ENCODE peak calls at places on chromosomes 12 and 14, in four cellular contexts. One of them, this sample, is unnamed.

GRCh38 chr14:65346895-65347294 is 65.6 kb upstream of the FUT8 start:
- DNase-seq in PC-9: no peak
- DNase-seq in H9: no peak
- DNase-seq in left lung: peak; percentile 57
- DNase-seq in this sample: no peak

GRCh38 chr12:116060765-116061164 is 216.7 kb downstream of the MED13L start:
- DNase-seq in PC-9: no peak
- DNase-seq in H9: no peak
- DNase-seq in left lung: no peak
- DNase-seq in this sample: no peak

GRCh38 chr12:54415223-54415929 is 3.7 kb downstream of the ITGA5 start:
- DNase-seq in PC-9: no peak
- DNase-seq in H9: no peak
- DNase-seq in left lung: no peak
- DNase-seq in this sample: no peak

GRCh38 chr12:88310069-88310468 is 168.0 kb downstream of the TMTC3 start:
- DNase-seq in PC-9: no peak
- DNase-seq in H9: no peak
- DNase-seq in left lung: no peak
- DNase-seq in this sample: peak; percentile 60

GRCh38 chr14:23930742-23931141 is 22.8 kb upstream of the DHRS4 start:
- DNase-seq in PC-9: no peak
- DNase-seq in H9: no peak
- DNase-seq in left lung: no peak
- DNase-seq in this sample: no peak

GRCh38 chr12:129215436-129216025 is 362.3 kb downstream of the GLT1D1 start:
- DNase-seq in PC-9: no peak
- DNase-seq in H9: no peak
- DNase-seq in left lung: no peak
- DNase-seq in this sample: no peak

GRCh38 chr12:32586390-32586789 is 92.7 kb upstream of the DNM1L start:
- DNase-seq in PC-9: no peak
- DNase-seq in H9: no peak
- DNase-seq in left lung: no peak
- DNase-seq in this sample: peak; percentile 66

GRCh38 chr12:67042697-67043131 is 226.4 kb upstream of the CAND1 start:
- DNase-seq in PC-9: peak; percentile 11
- DNase-seq in H9: peak; percentile 68
- DNase-seq in left lung: no peak
- DNase-seq in this sample: peak; percentile 52

GRCh38 chr14:67999693-68000384 is 180.3 kb downstream of the RAD51B start:
- DNase-seq in PC-9: no peak
- DNase-seq in H9: no peak
- DNase-seq in left lung: no peak
- DNase-seq in this sample: peak; percentile 47

GRCh38 chr12:67988600-67988999 is 647 bp upstream of the IFNG-AS1 start:
- DNase-seq in PC-9: no peak
- DNase-seq in H9: no peak
- DNase-seq in left lung: no peak
- DNase-seq in this sample: no peak

GRCh38 chr12:111792155-111792876 is 25.6 kb downstream of the ALDH2 start:
- DNase-seq in PC-9: no peak
- DNase-seq in H9: peak; percentile 52
- DNase-seq in left lung: no peak
- DNase-seq in this sample: no peak

GRCh38 chr14:63547798-63548335 is 4.7 kb upstream of the PPP2R5E start:
- DNase-seq in PC-9: no peak
- DNase-seq in H9: no peak
- DNase-seq in left lung: no peak
- DNase-seq in this sample: no peak

GRCh38 chr14:80047761-80048160 is 163.5 kb downstream of the DIO2 start:
- DNase-seq in PC-9: no peak
- DNase-seq in H9: no peak
- DNase-seq in left lung: no peak
- DNase-seq in this sample: no peak

GRCh38 chr14:35534130-35534883 is at the start of gene INSM2:
- DNase-seq in PC-9: no peak
- DNase-seq in H9: no peak
- DNase-seq in left lung: no peak
- DNase-seq in this sample: no peak

GRCh38 chr14:67900188-67900587 is 80.6 kb downstream of the RAD51B start:
- DNase-seq in PC-9: no peak
- DNase-seq in H9: no peak
- DNase-seq in left lung: no peak
- DNase-seq in this sample: no peak

GRCh38 chr12:34124608-34125007 is 102.3 kb downstream of the ALG10 start:
- DNase-seq in PC-9: no peak
- DNase-seq in H9: no peak
- DNase-seq in left lung: no peak
- DNase-seq in this sample: no peak

GRCh38 chr12:24996820-24997219 is 47.9 kb upstream of the BCAT1 start:
- DNase-seq in PC-9: no peak
- DNase-seq in H9: no peak
- DNase-seq in left lung: no peak
- DNase-seq in this sample: no peak

DNA sequence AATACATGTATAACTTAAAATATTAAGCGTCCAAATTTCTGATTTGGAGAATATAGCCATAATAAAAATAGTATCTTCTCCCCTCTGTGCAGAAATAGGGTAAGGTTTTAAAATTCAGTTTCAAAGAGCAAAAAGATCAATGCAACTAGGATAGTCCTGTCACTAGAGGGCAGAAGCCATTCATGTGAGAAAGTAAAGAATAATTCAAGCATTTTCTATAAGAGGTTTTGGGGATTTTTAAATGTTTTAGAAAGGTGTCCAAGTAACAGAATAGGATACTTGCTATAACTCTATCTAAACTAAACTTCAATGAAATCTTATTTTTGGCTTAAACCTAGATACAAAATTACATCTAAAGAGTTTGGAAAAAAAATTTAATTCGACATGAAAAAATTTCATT is 50.3 kb downstream of the ADAMTS20 start:
- DNase-seq in PC-9: no peak
- DNase-seq in H9: no peak
- DNase-seq in left lung: no peak
- DNase-seq in this sample: no peak
- TF ChIP-seq CTCF in PC-9: peak; percentile 69
- TF ChIP-seq CTCF in H9: peak; percentile 73
- TF ChIP-seq CTCF in left lung: peak; percentile 9
- TF ChIP-seq CTCF in this sample: peak; percentile 71

DNA sequence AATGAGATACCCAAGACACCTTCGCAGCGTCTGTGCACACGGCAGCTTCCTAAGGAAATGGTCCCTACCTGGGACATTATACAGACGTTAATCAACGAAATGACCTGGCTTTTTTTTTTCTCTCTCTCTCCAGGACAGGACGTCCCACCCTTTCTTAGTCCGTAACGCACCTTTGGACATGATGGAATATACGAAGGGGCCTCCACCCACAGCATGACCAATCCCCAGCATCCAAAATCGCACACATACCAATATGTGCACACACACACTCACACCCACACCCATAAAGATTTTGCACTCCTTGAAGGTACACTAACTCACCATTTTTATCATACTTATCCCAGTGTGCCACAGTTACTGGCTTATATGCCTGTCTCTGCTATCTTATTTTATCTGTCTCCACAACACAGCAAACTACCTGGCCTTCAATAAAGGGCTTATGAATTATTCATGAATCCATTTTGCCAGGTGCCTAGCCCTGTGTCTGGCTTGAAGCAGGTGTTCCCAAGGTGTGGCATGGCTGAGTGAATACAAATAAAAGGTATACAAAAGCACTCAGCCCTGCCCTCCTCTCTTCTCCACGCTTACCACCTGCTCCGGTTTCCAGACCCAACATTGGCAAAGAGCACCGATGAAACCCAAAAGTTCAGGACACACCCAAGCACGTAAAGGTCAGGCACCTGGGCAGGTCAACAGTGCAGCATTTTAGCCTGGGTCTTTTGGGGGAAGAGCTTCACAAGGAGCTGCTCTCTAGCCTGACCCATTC is 2.2 kb downstream of the SCNN1A start:
- DNase-seq in PC-9: peak; percentile 46
- DNase-seq in H9: no peak
- DNase-seq in left lung: peak; percentile 37
- DNase-seq in this sample: no peak
- H3K4me1 ChIP-seq in PC-9: peaks cover 64% of the 10 kb centered on the region
- H3K4me1 ChIP-seq in H9: peaks cover 22% of the 10 kb centered on the region
- H3K4me1 ChIP-seq in left lung: peaks cover 38% of the 10 kb centered on the region
- H3K4me1 ChIP-seq in this sample: peaks cover 40% of the 10 kb centered on the region

GRCh38 chr12:14810953-14811483 is 3.0 kb downstream of the SMCO3 start:
- DNase-seq in PC-9: peak; percentile 63
- DNase-seq in H9: peak; percentile 47
- DNase-seq in left lung: no peak
- DNase-seq in this sample: peak; percentile 27
- TF ChIP-seq CTCF in PC-9: peak; percentile 66
- TF ChIP-seq CTCF in H9: peak; percentile 69
- TF ChIP-seq CTCF in left lung: no peak
- TF ChIP-seq CTCF in this sample: peak; percentile 76

DNA sequence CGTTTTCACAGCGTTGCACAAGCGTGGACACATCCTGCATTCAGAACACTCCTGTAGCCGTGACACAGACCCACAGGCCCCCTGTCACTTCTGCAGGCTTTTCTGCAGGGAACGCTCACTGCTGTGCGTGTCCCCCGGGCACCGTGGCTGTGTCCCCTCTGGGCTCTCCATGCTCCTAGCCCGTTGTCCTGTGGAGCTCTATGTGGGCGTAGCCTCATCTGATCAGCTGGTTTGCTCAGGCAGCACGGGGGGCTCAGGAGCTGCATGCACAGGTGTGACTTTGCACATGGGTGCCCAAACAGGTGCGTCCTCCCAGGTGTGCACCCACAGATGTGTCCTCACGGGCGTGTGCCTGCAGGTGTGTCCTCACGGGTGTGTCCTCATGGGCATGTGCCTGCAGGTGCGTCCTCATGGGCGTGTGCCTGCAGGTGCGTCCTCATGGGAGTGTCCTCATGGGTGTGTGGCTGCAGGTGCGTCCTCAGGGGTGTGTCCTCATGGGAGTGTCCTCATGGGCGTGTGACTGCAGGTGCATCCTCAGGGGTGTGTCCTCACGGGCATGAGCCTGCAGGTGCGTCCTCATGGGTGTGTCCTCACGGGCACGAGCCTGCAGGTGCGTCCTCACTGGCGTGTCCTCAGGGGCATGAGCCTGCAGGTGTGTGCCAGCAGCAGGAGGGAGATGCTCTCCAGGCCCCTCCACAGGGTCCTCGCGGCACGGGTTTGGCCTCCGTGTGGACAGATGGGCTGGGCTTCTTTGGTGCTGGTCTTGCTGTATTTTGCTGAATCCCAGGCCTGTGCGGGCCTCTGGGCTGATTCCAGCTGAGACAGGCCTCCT is 17.5 kb downstream of the MTA1 start:
- DNase-seq in PC-9: no peak
- DNase-seq in H9: no peak
- DNase-seq in left lung: no peak
- DNase-seq in this sample: peak; percentile 42
- H3K4me1 ChIP-seq in PC-9: no peaks in the 10 kb centered on the region
- H3K4me1 ChIP-seq in H9: no peaks in the 10 kb centered on the region
- H3K4me1 ChIP-seq in left lung: no peaks in the 10 kb centered on the region
- H3K4me1 ChIP-seq in this sample: no peaks in the 10 kb centered on the region

GRCh38 chr12:56417739-56418138 is 31.5 kb downstream of the TIMELESS start:
- DNase-seq in PC-9: no peak
- DNase-seq in H9: no peak
- DNase-seq in left lung: no peak
- DNase-seq in this sample: no peak
- TF ChIP-seq CTCF in PC-9: no peak
- TF ChIP-seq CTCF in H9: no peak
- TF ChIP-seq CTCF in left lung: no peak
- TF ChIP-seq CTCF in this sample: no peak

DNA sequence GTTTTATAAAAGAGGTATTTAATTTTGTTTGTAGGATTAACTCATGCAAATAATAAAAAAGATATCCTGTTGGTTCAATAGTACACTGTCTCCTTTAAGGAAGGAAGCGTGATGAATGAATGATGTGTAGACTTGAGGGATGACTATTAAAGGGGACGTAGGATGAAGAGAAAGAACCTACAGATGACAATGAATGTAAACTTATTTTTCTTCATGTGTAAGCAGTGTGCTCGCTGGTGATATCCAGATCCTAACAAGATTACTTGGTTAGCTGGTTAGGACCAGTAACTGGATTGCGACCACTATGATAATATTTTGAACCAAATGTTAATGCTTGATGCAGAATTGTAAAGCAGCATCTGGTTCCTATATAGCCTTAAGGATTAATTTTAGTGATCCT is 2.6 kb downstream of the ARF6 start:
- DNase-seq in PC-9: no peak
- DNase-seq in H9: no peak
- DNase-seq in left lung: no peak
- DNase-seq in this sample: no peak
- H3K4me1 ChIP-seq in PC-9: peaks cover 39% of the 10 kb centered on the region
- H3K4me1 ChIP-seq in H9: no peaks in the 10 kb centered on the region
- H3K4me1 ChIP-seq in left lung: peaks cover 24% of the 10 kb centered on the region
- H3K4me1 ChIP-seq in this sample: peaks cover 30% of the 10 kb centered on the region

DNA sequence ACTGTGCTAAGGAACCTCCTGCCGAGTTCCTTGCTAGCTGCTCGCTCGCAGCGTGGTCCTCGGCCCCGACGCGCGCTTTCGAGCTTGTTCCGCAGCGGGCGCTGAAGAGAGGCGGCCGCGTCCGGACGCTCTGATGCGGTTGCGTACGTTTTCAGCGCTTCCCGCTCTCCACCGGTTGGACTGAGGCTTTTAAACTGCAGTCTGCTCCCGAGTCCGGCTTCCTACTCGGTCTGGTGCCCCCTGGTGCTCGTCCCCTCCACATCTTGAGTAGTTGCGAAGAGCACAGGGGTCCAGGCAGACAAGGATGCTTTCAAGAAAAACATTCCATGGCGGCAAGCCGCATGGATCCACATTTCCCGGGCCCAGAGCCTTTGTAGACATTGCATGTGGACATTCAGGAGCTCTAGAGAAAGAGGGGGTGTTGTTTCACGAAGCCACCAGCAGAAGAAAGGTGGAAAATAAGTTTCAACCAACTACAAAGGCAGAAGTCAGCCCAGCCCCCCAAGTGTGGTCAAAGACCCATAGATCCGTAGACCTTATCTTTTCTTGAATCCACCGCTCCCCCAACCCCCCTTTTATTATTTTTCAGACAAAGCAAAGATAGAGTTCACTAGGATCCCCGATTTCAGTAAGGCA is 1.1 kb upstream of the WNK1 start:
- DNase-seq in PC-9: peak; percentile 92
- DNase-seq in H9: peak; percentile 98
- DNase-seq in left lung: peak; percentile 92
- DNase-seq in this sample: peak; percentile 77
- TF ChIP-seq CTCF in PC-9: peak; percentile 84
- TF ChIP-seq CTCF in H9: peak; percentile 80
- TF ChIP-seq CTCF in left lung: peak; percentile 49
- TF ChIP-seq CTCF in this sample: peak; percentile 90

GRCh38 chr12:109717390-109718357 is 4.0 kb downstream of the FAM222A start:
- DNase-seq in PC-9: no peak
- DNase-seq in H9: no peak
- DNase-seq in left lung: no peak
- DNase-seq in this sample: no peak
- H3K4me1 ChIP-seq in PC-9: peaks cover 14% of the 10 kb centered on the region
- H3K4me1 ChIP-seq in H9: no peaks in the 10 kb centered on the region
- H3K4me1 ChIP-seq in left lung: peaks cover 8% of the 10 kb centered on the region
- H3K4me1 ChIP-seq in this sample: no peaks in the 10 kb centered on the region

GRCh38 chr14:96797188-96797942 is at the start of gene VRK1:
- DNase-seq in PC-9: peak; percentile 77
- DNase-seq in H9: peak; percentile 96
- DNase-seq in left lung: peak; percentile 97
- DNase-seq in this sample: peak; percentile 89
- TF ChIP-seq CTCF in PC-9: no peak
- TF ChIP-seq CTCF in H9: no peak
- TF ChIP-seq CTCF in left lung: no peak
- TF ChIP-seq CTCF in this sample: no peak

This sample was measured in foreskin keratinocyte.